ENCODE peak calls at places on chromosomes 2 and 18, in nine cellular contexts. I, L, S, G, A, O, X, Q and R are unnamed samples. For H3K4me1, the result is how much of the 10 kb centered on the place peaks cover.

GRCh38 chr2:210502997-210503621 is 26.6 kb upstream of the LANCL1 start:
- DNase-seq in Q (peak), G (peak), X (no peak), I (peak), A (no peak), S (peak), L (peak), O (peak), R (peak)

GRCh38 chr2:56001992-56002391 is 78.4 kb upstream of the EFEMP1 start:
- DNase-seq in L (no peak), I (no peak), G (peak), X (no peak), O (no peak), Q (no peak), A (no peak), S (no peak), R (no peak)

GRCh38 chr2:113712941-113713340 is 43.5 kb downstream of the SLC35F5 start:
- DNase-seq in O (no peak), Q (no peak), A (no peak), L (no peak), G (no peak), I (no peak), X (no peak), S (no peak), R (no peak)

GRCh38 chr18:6741290-6741689 is 11.8 kb downstream of the ARHGAP28 start:
- DNase-seq in A (no peak), L (peak), G (peak), I (no peak), S (no peak), X (no peak), Q (peak), O (no peak), R (no peak)

GRCh38 chr2:23133196-23133595 is 251.8 kb upstream of the KLHL29 start:
- DNase-seq in G (no peak), Q (no peak), X (no peak), I (no peak), L (no peak), O (no peak), A (no peak), S (no peak), R (no peak)

GRCh38 chr2:16713011-16713423 is 47.4 kb upstream of the CYRIA start:
- DNase-seq in G (no peak), S (no peak), O (no peak), Q (no peak), I (no peak), A (no peak), L (no peak), X (no peak), R (no peak)

GRCh38 chr2:168961450-168962229 is 60.5 kb downstream of the G6PC2 start:
- DNase-seq in G (peak), S (peak), L (peak), Q (peak), O (no peak), I (no peak), X (no peak), A (peak), R (no peak)

GRCh38 chr2:122480381-122481243 is 725.2 kb downstream of the TSN start:
- DNase-seq in O (no peak), X (no peak), Q (no peak), I (no peak), G (no peak), L (no peak), A (no peak), S (no peak), R (no peak)

GRCh38 chr18:57397440-57397839 is 37.7 kb upstream of the ONECUT2 start:
- DNase-seq in X (no peak), I (no peak), L (peak), A (no peak), G (peak), Q (peak), O (no peak), S (no peak), R (no peak)

GRCh38 chr2:61855178-61855523 is 1.3 kb upstream of the FAM161A start:
- DNase-seq in S (no peak), I (peak), A (no peak), L (peak), Q (no peak), O (no peak), G (no peak), X (no peak), R (peak)

GRCh38 chr2:203891474-203891873 is 23.9 kb downstream of the CTLA4 start:
- DNase-seq in Q (peak), S (no peak), G (no peak), A (no peak), I (no peak), O (no peak), X (no peak), L (peak), R (no peak)

GRCh38 chr18:43277164-43277600 is at the start of gene SYT4:
- DNase-seq in I (peak), L (peak), G (peak), X (peak), S (no peak), A (no peak), O (no peak), Q (peak), R (peak)
- H3K4me3 ChIP-seq in I (no peak), L (no peak), G (no peak), X (no peak), S (no peak), A (no peak), O (no peak), Q (no peak), R (no peak)

GRCh38 chr2:127361929-127362328 is 25.8 kb downstream of the MAP3K2 start:
- DNase-seq in S (no peak), G (peak), I (no peak), O (no peak), A (no peak), L (no peak), Q (peak), X (no peak), R (no peak)
- H3K4me1 ChIP-seq in S (under half), G (under half), I (under half), O (under half), A (under half), L (under half), Q (under half), X (half or more), R (under half)

GRCh38 chr2:46334389-46335345 is 37.5 kb downstream of the EPAS1 start:
- DNase-seq in G (peak), I (no peak), X (no peak), O (no peak), Q (peak), A (peak), L (peak), S (no peak), R (no peak)

GRCh38 chr2:46333912-46334311 is 36.7 kb downstream of the EPAS1 start:
- DNase-seq in G (no peak), A (no peak), I (no peak), S (no peak), O (no peak), Q (peak), L (no peak), X (no peak), R (no peak)

GRCh38 chr2:46336560-46336959 is 39.4 kb downstream of the EPAS1 start:
- DNase-seq in X (no peak), L (no peak), O (no peak), G (peak), I (no peak), S (no peak), A (no peak), Q (peak), R (no peak)

GRCh38 chr2:46335966-46336436 is 38.8 kb downstream of the EPAS1 start:
- DNase-seq in Q (no peak), S (no peak), I (peak), O (no peak), G (no peak), A (no peak), X (no peak), L (no peak), R (no peak)

DNA sequence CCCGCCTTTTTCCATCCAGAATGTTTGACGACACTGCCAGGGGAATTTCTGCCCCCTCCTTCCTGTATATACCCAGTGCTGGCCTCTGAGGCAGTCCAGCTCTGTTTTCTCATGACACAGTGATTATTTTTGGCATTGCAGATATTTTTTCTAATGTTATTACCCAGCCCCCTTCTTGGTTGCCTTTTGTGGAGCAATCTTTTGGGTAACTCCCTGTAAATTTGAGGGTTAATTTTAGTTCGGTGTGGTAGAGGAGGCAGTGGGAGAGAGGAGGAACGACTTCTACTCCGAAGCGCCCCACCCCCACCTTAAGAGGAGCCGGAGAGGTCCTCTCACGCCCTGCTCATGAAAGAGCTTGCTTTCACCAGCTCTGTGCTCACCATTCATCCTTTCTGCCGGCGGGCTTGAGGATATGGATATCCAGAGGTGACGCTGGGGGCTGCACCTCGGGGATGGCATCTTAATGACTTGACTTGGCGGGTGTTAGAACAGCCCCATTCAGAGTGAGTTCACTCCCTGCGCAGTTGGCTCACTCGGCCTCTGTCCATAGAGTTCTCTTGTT is 38.3 kb downstream of the EPAS1 start:
- DNase-seq in O (no peak), X (no peak), I (no peak), G (peak), A (no peak), L (peak), S (no peak), Q (peak), R (no peak)
- H3K4me3 ChIP-seq in O (peak), X (peak), I (peak), G (peak), A (no peak), L (no peak), S (no peak), Q (peak), R (peak)

GRCh38 chr2:105840933-105841332 is 96.2 kb downstream of the NCK2 start:
- DNase-seq in O (no peak), Q (no peak), G (no peak), L (peak), A (no peak), S (no peak), X (no peak), I (no peak), R (no peak)
- H3K4me1 ChIP-seq in O (under half), Q (under half), G (under half), L (under half), A (under half), S (half or more), X (under half), I (under half), R (under half)

DNA sequence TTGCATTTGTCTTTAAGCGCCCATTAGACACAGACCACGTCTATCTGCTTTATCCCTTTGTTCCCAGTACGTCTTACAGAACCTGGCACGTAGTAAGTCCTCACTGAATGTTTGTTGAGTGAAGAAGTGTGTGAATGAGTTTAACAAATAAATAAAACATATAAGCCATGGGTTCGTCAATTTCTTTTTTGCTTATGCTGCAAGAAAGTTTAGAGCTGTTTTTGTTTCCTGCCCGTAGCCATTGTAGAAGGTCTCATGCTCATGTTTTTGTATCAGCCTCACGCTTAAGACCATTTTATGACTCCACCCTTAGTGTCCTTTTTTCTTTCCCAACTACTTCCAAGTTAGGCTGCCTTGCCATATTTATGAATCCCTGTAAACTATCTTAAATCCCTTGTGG is 2.5 kb downstream of the ADD2 start:
- DNase-seq in O (no peak), L (no peak), I (no peak), Q (no peak), G (no peak), X (no peak), A (no peak), S (no peak), R (no peak)
- H3K4me3 ChIP-seq in O (no peak), L (no peak), I (no peak), Q (no peak), G (no peak), X (no peak), A (no peak), S (no peak), R (no peak)

GRCh38 chr2:218878486-218878885 is 2.2 kb upstream of the WNT10A start:
- DNase-seq in A (no peak), S (no peak), L (no peak), Q (no peak), O (no peak), X (no peak), I (no peak), G (no peak), R (no peak)

GRCh38 chr2:218877891-218878290 is 2.8 kb upstream of the WNT10A start:
- DNase-seq in O (no peak), Q (no peak), S (no peak), G (no peak), X (no peak), I (no peak), L (no peak), A (no peak), R (no peak)

GRCh38 chr2:218876562-218877219 is 4.0 kb upstream of the WNT10A start:
- DNase-seq in I (peak), A (no peak), S (peak), L (peak), X (no peak), G (peak), Q (peak), O (peak), R (peak)

GRCh38 chr2:218875692-218876246 is 4.9 kb upstream of the WNT10A start:
- DNase-seq in X (no peak), O (no peak), I (no peak), S (no peak), L (no peak), Q (no peak), A (no peak), G (no peak), R (no peak)

GRCh38 chr2:218877331-218877730 is 3.3 kb upstream of the WNT10A start:
- DNase-seq in Q (no peak), S (no peak), X (no peak), I (no peak), O (no peak), A (no peak), L (no peak), G (no peak), R (no peak)
- H3K4me1 ChIP-seq in Q (under half), S (under half), X (under half), I (under half), O (half or more), A (under half), L (under half), G (under half), R (under half)

GRCh38 chr2:98709530-98709929 is 21.4 kb downstream of the MGAT4A start:
- DNase-seq in L (no peak), S (no peak), X (no peak), Q (no peak), G (no peak), A (no peak), I (peak), O (no peak), R (no peak)

GRCh38 chr2:98712145-98712544 is 18.8 kb downstream of the MGAT4A start:
- DNase-seq in X (no peak), O (no peak), A (no peak), L (no peak), I (no peak), Q (no peak), G (no peak), S (no peak), R (no peak)

GRCh38 chr2:98710709-98711108 is 20.2 kb downstream of the MGAT4A start:
- DNase-seq in O (no peak), G (no peak), A (no peak), I (no peak), Q (no peak), L (no peak), S (no peak), X (no peak), R (no peak)

GRCh38 chr2:98705333-98705617 is 25.7 kb downstream of the MGAT4A start:
- DNase-seq in X (no peak), A (no peak), Q (no peak), S (no peak), I (no peak), L (no peak), O (no peak), G (no peak), R (no peak)

GRCh38 chr2:98708396-98709186 is 22.3 kb downstream of the MGAT4A start:
- DNase-seq in G (no peak), Q (no peak), O (no peak), L (no peak), S (no peak), X (no peak), A (no peak), I (no peak), R (no peak)
- H3K4me3 ChIP-seq in G (no peak), Q (no peak), O (no peak), L (no peak), S (peak), X (no peak), A (no peak), I (no peak), R (no peak)